ENCODE peak calls at places on chromosomes 1 and 21, in five cellular contexts. One of them, this sample, is unnamed.
A peak's percentile ranks its signal among the peaks of the same experiment; 100 is the strongest.

GRCh38 chr1:5994713-5995621 is 2.7 kb upstream of the NPHP4 start:
- DNase-seq in cardiac fibroblast: no peak
- DNase-seq in pancreas: peak; percentile 30
- DNase-seq in astrocyte: no peak
- DNase-seq in progenitor cell of endocrine pancreas: no peak
- DNase-seq in this sample: no peak

GRCh38 chr1:67618285-67619018 is 66.5 kb upstream of the GADD45A start:
- DNase-seq in cardiac fibroblast: peak; percentile 96
- DNase-seq in pancreas: peak; percentile 45
- DNase-seq in astrocyte: peak; percentile 94
- DNase-seq in progenitor cell of endocrine pancreas: no peak
- DNase-seq in this sample: no peak

GRCh38 chr1:23825076-23825761 is at the start of gene HMGCL:
- DNase-seq in cardiac fibroblast: peak; percentile 93
- DNase-seq in progenitor cell of endocrine pancreas: peak; percentile 78
- DNase-seq in pancreas: peak; percentile 91
- DNase-seq in astrocyte: peak; percentile 72
- DNase-seq in this sample: peak; percentile 96

GRCh38 chr1:17858027-17858426 is 102.9 kb downstream of the ACTL8 start:
- DNase-seq in pancreas: no peak
- DNase-seq in astrocyte: peak; percentile 41
- DNase-seq in cardiac fibroblast: peak; percentile 31
- DNase-seq in progenitor cell of endocrine pancreas: no peak
- DNase-seq in this sample: no peak

GRCh38 chr1:93578433-93578830 is 103.2 kb downstream of the BCAR3 start:
- DNase-seq in pancreas: no peak
- DNase-seq in progenitor cell of endocrine pancreas: no peak
- DNase-seq in astrocyte: no peak
- DNase-seq in cardiac fibroblast: no peak
- DNase-seq in this sample: no peak

GRCh38 chr1:54564312-54565112 is 16.5 kb downstream of the ACOT11 start:
- DNase-seq in cardiac fibroblast: no peak
- DNase-seq in progenitor cell of endocrine pancreas: no peak
- DNase-seq in pancreas: peak; percentile 88
- DNase-seq in astrocyte: no peak
- DNase-seq in this sample: peak; percentile 87

GRCh38 chr1:2564006-2564814 is 8.0 kb downstream of the TNFRSF14 start:
- DNase-seq in astrocyte: no peak
- DNase-seq in cardiac fibroblast: no peak
- DNase-seq in pancreas: peak; percentile 30
- DNase-seq in progenitor cell of endocrine pancreas: peak; percentile 8
- DNase-seq in this sample: no peak

GRCh38 chr1:167518331-167518700 is at the start of gene CD247:
- DNase-seq in cardiac fibroblast: no peak
- DNase-seq in astrocyte: no peak
- DNase-seq in pancreas: no peak
- DNase-seq in progenitor cell of endocrine pancreas: no peak
- DNase-seq in this sample: no peak

GRCh38 chr1:234967121-234967520 is 161.5 kb downstream of the TOMM20 start:
- DNase-seq in progenitor cell of endocrine pancreas: no peak
- DNase-seq in pancreas: no peak
- DNase-seq in astrocyte: no peak
- DNase-seq in cardiac fibroblast: no peak
- DNase-seq in this sample: peak; percentile 12

GRCh38 chr1:47720100-47720499 is 277.1 kb downstream of the TRABD2B start:
- DNase-seq in astrocyte: no peak
- DNase-seq in pancreas: no peak
- DNase-seq in cardiac fibroblast: no peak
- DNase-seq in progenitor cell of endocrine pancreas: no peak
- DNase-seq in this sample: no peak

GRCh38 chr1:247335871-247336270 is 4.2 kb upstream of the ZNF496 start:
- DNase-seq in astrocyte: no peak
- DNase-seq in pancreas: no peak
- DNase-seq in progenitor cell of endocrine pancreas: no peak
- DNase-seq in cardiac fibroblast: peak; percentile 57
- DNase-seq in this sample: no peak

GRCh38 chr1:217892750-217893149 is 261.6 kb downstream of the SPATA17 start:
- DNase-seq in progenitor cell of endocrine pancreas: no peak
- DNase-seq in astrocyte: peak; percentile 41
- DNase-seq in pancreas: no peak
- DNase-seq in cardiac fibroblast: no peak
- DNase-seq in this sample: no peak

GRCh38 chr1:217891966-217892365 is 260.8 kb downstream of the SPATA17 start:
- DNase-seq in progenitor cell of endocrine pancreas: no peak
- DNase-seq in astrocyte: peak; percentile 68
- DNase-seq in cardiac fibroblast: no peak
- DNase-seq in pancreas: no peak
- DNase-seq in this sample: no peak

GRCh38 chr1:217889401-217889800 is 258.3 kb downstream of the SPATA17 start:
- DNase-seq in cardiac fibroblast: no peak
- DNase-seq in pancreas: no peak
- DNase-seq in astrocyte: no peak
- DNase-seq in progenitor cell of endocrine pancreas: no peak
- DNase-seq in this sample: no peak
- TF ChIP-seq CTCF in cardiac fibroblast: no peak
- TF ChIP-seq CTCF in pancreas: no peak
- TF ChIP-seq CTCF in astrocyte: no peak
- TF ChIP-seq CTCF in progenitor cell of endocrine pancreas: peak; percentile 38
- TF ChIP-seq CTCF in this sample: no peak

GRCh38 chr1:30715216-30715615 is 8.2 kb downstream of the MATN1 start:
- DNase-seq in pancreas: no peak
- DNase-seq in cardiac fibroblast: no peak
- DNase-seq in progenitor cell of endocrine pancreas: no peak
- DNase-seq in astrocyte: no peak
- DNase-seq in this sample: no peak
- TF ChIP-seq CTCF in pancreas: no peak
- TF ChIP-seq CTCF in cardiac fibroblast: peak; percentile 47
- TF ChIP-seq CTCF in progenitor cell of endocrine pancreas: peak; percentile 51
- TF ChIP-seq CTCF in astrocyte: peak; percentile 37
- TF ChIP-seq CTCF in this sample: no peak

DNA sequence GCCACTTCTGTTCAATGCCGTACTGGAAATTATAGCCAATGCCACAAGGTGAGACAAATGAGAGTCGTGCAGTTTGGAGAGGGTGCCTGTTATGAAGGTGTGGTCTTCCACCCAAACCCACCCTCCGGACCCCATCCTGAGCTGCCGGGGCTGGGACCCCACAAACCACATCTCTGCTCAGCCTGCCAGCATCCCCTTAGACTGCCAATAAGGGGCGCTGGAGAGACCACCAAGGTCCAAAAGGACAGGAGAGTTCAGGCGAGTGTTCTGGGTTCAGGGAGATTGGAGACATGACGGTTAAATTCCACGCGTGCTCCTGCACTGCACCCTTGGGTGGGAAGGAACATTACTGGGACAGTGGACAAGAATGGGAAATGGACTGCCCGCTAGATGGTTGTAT is 48.7 kb upstream of the COL18A1 start:
- DNase-seq in cardiac fibroblast: no peak
- DNase-seq in astrocyte: no peak
- DNase-seq in progenitor cell of endocrine pancreas: no peak
- DNase-seq in pancreas: no peak
- DNase-seq in this sample: peak; percentile 32
- TF ChIP-seq CTCF in cardiac fibroblast: no peak
- TF ChIP-seq CTCF in astrocyte: no peak
- TF ChIP-seq CTCF in progenitor cell of endocrine pancreas: peak; percentile 39
- TF ChIP-seq CTCF in pancreas: no peak
- TF ChIP-seq CTCF in this sample: no peak

GRCh38 chr1:11285883-11286734 is 13.1 kb downstream of the UBIAD1 start:
- DNase-seq in astrocyte: no peak
- DNase-seq in progenitor cell of endocrine pancreas: no peak
- DNase-seq in cardiac fibroblast: peak; percentile 46
- DNase-seq in pancreas: no peak
- DNase-seq in this sample: no peak
- TF ChIP-seq CTCF in astrocyte: peak; percentile 16
- TF ChIP-seq CTCF in progenitor cell of endocrine pancreas: peak; percentile 26
- TF ChIP-seq CTCF in cardiac fibroblast: peak; percentile 19
- TF ChIP-seq CTCF in pancreas: no peak
- TF ChIP-seq CTCF in this sample: peak; percentile 6

GRCh38 chr21:21751286-21751685 is 753.1 kb downstream of the NCAM2 start:
- DNase-seq in pancreas: no peak
- DNase-seq in cardiac fibroblast: no peak
- DNase-seq in progenitor cell of endocrine pancreas: no peak
- DNase-seq in astrocyte: no peak
- DNase-seq in this sample: no peak
- TF ChIP-seq CTCF in pancreas: no peak
- TF ChIP-seq CTCF in cardiac fibroblast: peak; percentile 66
- TF ChIP-seq CTCF in progenitor cell of endocrine pancreas: no peak
- TF ChIP-seq CTCF in astrocyte: peak; percentile 61
- TF ChIP-seq CTCF in this sample: no peak

This sample was measured in left lung.